ENCODE peak calls at places on chromosome 1, in six cellular contexts. D is activated CD8-positive, alpha-beta memory T cell treated with anti-CD3 and anti-CD28 coated beads, Interleukin-2, amount 50 U/mL, for 48 hours; H is skeletal muscle cell; Q is body of pancreas; V is right cardiac atrium; S is posterior cingulate gyrus. K is an unnamed sample.

GRCh38 chr1:1596493-1597274 is 3.3 kb downstream of the FNDC10 start:
- DNase-seq in D (peak; percentile 51), H (no peak), Q (no peak), V (no peak), S (peak; percentile 62), K (no peak)

GRCh38 chr1:162081316-162081715 is 11.8 kb downstream of the NOS1AP start:
- DNase-seq in D (no peak), H (no peak), Q (no peak), V (no peak), S (no peak), K (no peak)

GRCh38 chr1:54107131-54107530 is 45.7 kb downstream of the CDCP2 start:
- DNase-seq in D (no peak), H (no peak), Q (no peak), V (no peak), S (no peak), K (peak; percentile 41)

GRCh38 chr1:167248707-167249642 is 28.3 kb downstream of the POU2F1 start:
- DNase-seq in D (no peak), H (no peak), Q (no peak), V (no peak), S (no peak), K (no peak)

GRCh38 chr1:245995474-245995873 is 511.6 kb downstream of the SMYD3 start:
- DNase-seq in D (no peak), H (no peak), Q (no peak), V (no peak), S (no peak), K (no peak)

GRCh38 chr1:41240806-41241747 is 1.0 kb downstream of the SCMH1 start:
- DNase-seq in D (peak; percentile 81), H (no peak), Q (peak; percentile 59), V (peak; percentile 77), S (peak; percentile 85), K (peak; percentile 92)

GRCh38 chr1:30606166-30606565 is 117.2 kb downstream of the MATN1 start:
- DNase-seq in D (no peak), H (no peak), Q (no peak), V (no peak), S (no peak), K (no peak)

GRCh38 chr1:17365271-17365670 is 6.7 kb upstream of the PADI6 start:
- DNase-seq in D (no peak), H (no peak), Q (no peak), V (no peak), S (no peak), K (no peak)

GRCh38 chr1:23555225-23555801 is 4.0 kb downstream of the ID3 start:
- DNase-seq in D (no peak), H (no peak), Q (peak; percentile 35), V (peak; percentile 87), S (no peak), K (no peak)

GRCh38 chr1:163106364-163106987 is 37.3 kb downstream of the RGS4 start:
- DNase-seq in D (no peak), H (no peak), Q (no peak), V (no peak), S (no peak), K (no peak)

GRCh38 chr1:24189528-24189927 is 2.4 kb upstream of the IFNLR1 start:
- DNase-seq in D (no peak), H (no peak), Q (no peak), V (no peak), S (no peak), K (no peak)

GRCh38 chr1:100219879-100220278 is 29.8 kb downstream of the DBT start:
- DNase-seq in D (no peak), H (no peak), Q (no peak), V (no peak), S (no peak), K (no peak)

GRCh38 chr1:1033731-1034437 is 14.0 kb downstream of the AGRN start:
- DNase-seq in D (no peak), H (no peak), Q (no peak), V (no peak), S (no peak), K (no peak)

GRCh38 chr1:222976453-222976852 is 161.6 kb downstream of the DISP1 start:
- DNase-seq in D (no peak), H (peak; percentile 10), Q (no peak), V (no peak), S (no peak), K (no peak)

GRCh38 chr1:42177551-42177981 is 13.0 kb upstream of the GUCA2A start:
- DNase-seq in D (no peak), H (peak; percentile 94), Q (no peak), V (peak; percentile 87), S (peak; percentile 79), K (no peak)